ENCODE peak calls at places on chromosomes 2 and 18, in nine cellular contexts. One of them, this sample, is unnamed.
A peak's percentile ranks its signal among the peaks of the same experiment; 100 is the strongest.

GRCh38 chr2:41949541-41950439 is 98.0 kb upstream of the PKDCC start:
- DNase-seq in AG09319: no peak
- DNase-seq in fibroblast of mammary gland: no peak
- DNase-seq in Peyer's patch: no peak
- DNase-seq in cardiac fibroblast: no peak
- DNase-seq in fibroblast of lung: no peak
- DNase-seq in AG09309: no peak
- DNase-seq in spleen: no peak
- DNase-seq in progenitor cell of endocrine pancreas: no peak
- DNase-seq in this sample: no peak

GRCh38 chr2:128326296-128326790 is 7.7 kb upstream of the HS6ST1 start:
- DNase-seq in AG09319: no peak
- DNase-seq in spleen: no peak
- DNase-seq in AG09309: no peak
- DNase-seq in fibroblast of lung: no peak
- DNase-seq in fibroblast of mammary gland: no peak
- DNase-seq in cardiac fibroblast: no peak
- DNase-seq in Peyer's patch: no peak
- DNase-seq in progenitor cell of endocrine pancreas: no peak
- DNase-seq in this sample: no peak

GRCh38 chr2:1739322-1739957 is 4.9 kb downstream of the PXDN start:
- DNase-seq in fibroblast of lung: no peak
- DNase-seq in AG09309: no peak
- DNase-seq in cardiac fibroblast: no peak
- DNase-seq in fibroblast of mammary gland: no peak
- DNase-seq in Peyer's patch: no peak
- DNase-seq in spleen: no peak
- DNase-seq in progenitor cell of endocrine pancreas: no peak
- DNase-seq in AG09319: no peak
- DNase-seq in this sample: no peak

GRCh38 chr2:128727914-128728313 is 409.2 kb upstream of the HS6ST1 start:
- DNase-seq in spleen: no peak
- DNase-seq in AG09319: peak; percentile 65
- DNase-seq in Peyer's patch: no peak
- DNase-seq in AG09309: peak; percentile 78
- DNase-seq in cardiac fibroblast: peak; percentile 92
- DNase-seq in fibroblast of mammary gland: peak; percentile 98
- DNase-seq in progenitor cell of endocrine pancreas: no peak
- DNase-seq in fibroblast of lung: peak; percentile 96
- DNase-seq in this sample: peak; percentile 93

GRCh38 chr2:8882094-8882493 is 44.7 kb upstream of the KIDINS220 start:
- DNase-seq in AG09309: no peak
- DNase-seq in AG09319: no peak
- DNase-seq in spleen: no peak
- DNase-seq in Peyer's patch: no peak
- DNase-seq in progenitor cell of endocrine pancreas: no peak
- DNase-seq in cardiac fibroblast: peak; percentile 49
- DNase-seq in fibroblast of mammary gland: peak; percentile 48
- DNase-seq in fibroblast of lung: peak; percentile 43
- DNase-seq in this sample: peak; percentile 20

GRCh38 chr2:99081886-99082285 is 59.6 kb upstream of the C2orf15 start:
- DNase-seq in progenitor cell of endocrine pancreas: no peak
- DNase-seq in Peyer's patch: no peak
- DNase-seq in cardiac fibroblast: no peak
- DNase-seq in fibroblast of lung: no peak
- DNase-seq in fibroblast of mammary gland: no peak
- DNase-seq in AG09309: no peak
- DNase-seq in spleen: no peak
- DNase-seq in AG09319: no peak
- DNase-seq in this sample: no peak

GRCh38 chr18:12659904-12660605 is 2.1 kb upstream of the SPIRE1 start:
- DNase-seq in AG09309: no peak
- DNase-seq in fibroblast of mammary gland: peak; percentile 75
- DNase-seq in spleen: no peak
- DNase-seq in fibroblast of lung: peak; percentile 80
- DNase-seq in Peyer's patch: no peak
- DNase-seq in progenitor cell of endocrine pancreas: peak; percentile 21
- DNase-seq in AG09319: peak; percentile 31
- DNase-seq in cardiac fibroblast: peak; percentile 76
- DNase-seq in this sample: peak; percentile 63

GRCh38 chr18:35347991-35348390 is 3.8 kb upstream of the ZNF24 start:
- DNase-seq in spleen: no peak
- DNase-seq in progenitor cell of endocrine pancreas: no peak
- DNase-seq in AG09309: no peak
- DNase-seq in Peyer's patch: no peak
- DNase-seq in AG09319: peak; percentile 91
- DNase-seq in fibroblast of lung: no peak
- DNase-seq in cardiac fibroblast: no peak
- DNase-seq in fibroblast of mammary gland: no peak
- DNase-seq in this sample: no peak

GRCh38 chr2:240201861-240202260 is 61.4 kb upstream of the OTOS start:
- DNase-seq in cardiac fibroblast: no peak
- DNase-seq in fibroblast of lung: no peak
- DNase-seq in spleen: peak; percentile 46
- DNase-seq in progenitor cell of endocrine pancreas: no peak
- DNase-seq in Peyer's patch: no peak
- DNase-seq in fibroblast of mammary gland: no peak
- DNase-seq in AG09319: no peak
- DNase-seq in AG09309: no peak
- DNase-seq in this sample: no peak

GRCh38 chr2:74548919-74549684 is 4.6 kb downstream of the LOXL3 start:
- DNase-seq in fibroblast of lung: no peak
- DNase-seq in cardiac fibroblast: peak; percentile 60
- DNase-seq in AG09319: no peak
- DNase-seq in Peyer's patch: peak; percentile 81
- DNase-seq in fibroblast of mammary gland: peak; percentile 62
- DNase-seq in spleen: peak; percentile 84
- DNase-seq in AG09309: no peak
- DNase-seq in progenitor cell of endocrine pancreas: peak; percentile 55
- DNase-seq in this sample: peak; percentile 40
- TF ChIP-seq CTCF in fibroblast of lung: no peak
- TF ChIP-seq CTCF in cardiac fibroblast: no peak
- TF ChIP-seq CTCF in AG09319: no peak
- TF ChIP-seq CTCF in Peyer's patch: no peak
- TF ChIP-seq CTCF in fibroblast of mammary gland: no peak
- TF ChIP-seq CTCF in spleen: no peak
- TF ChIP-seq CTCF in AG09309: no peak
- TF ChIP-seq CTCF in progenitor cell of endocrine pancreas: no peak
- TF ChIP-seq CTCF in this sample: no peak

GRCh38 chr2:118044849-118045248 is 31.0 kb upstream of the CCDC93 start:
- DNase-seq in cardiac fibroblast: no peak
- DNase-seq in spleen: no peak
- DNase-seq in fibroblast of lung: no peak
- DNase-seq in AG09319: no peak
- DNase-seq in fibroblast of mammary gland: no peak
- DNase-seq in AG09309: no peak
- DNase-seq in Peyer's patch: no peak
- DNase-seq in progenitor cell of endocrine pancreas: no peak
- DNase-seq in this sample: no peak

GRCh38 chr2:118049140-118050128 is 35.6 kb upstream of the CCDC93 start:
- DNase-seq in fibroblast of mammary gland: no peak
- DNase-seq in fibroblast of lung: no peak
- DNase-seq in progenitor cell of endocrine pancreas: no peak
- DNase-seq in AG09309: no peak
- DNase-seq in spleen: no peak
- DNase-seq in AG09319: no peak
- DNase-seq in Peyer's patch: no peak
- DNase-seq in cardiac fibroblast: no peak
- DNase-seq in this sample: no peak

GRCh38 chr2:118048396-118048795 is 34.5 kb upstream of the CCDC93 start:
- DNase-seq in AG09319: no peak
- DNase-seq in cardiac fibroblast: no peak
- DNase-seq in fibroblast of lung: no peak
- DNase-seq in spleen: no peak
- DNase-seq in progenitor cell of endocrine pancreas: no peak
- DNase-seq in Peyer's patch: no peak
- DNase-seq in AG09309: no peak
- DNase-seq in fibroblast of mammary gland: peak; percentile 37
- DNase-seq in this sample: peak; percentile 26

GRCh38 chr2:118046628-118047210 is 32.8 kb upstream of the CCDC93 start:
- DNase-seq in fibroblast of mammary gland: peak; percentile 67
- DNase-seq in Peyer's patch: no peak
- DNase-seq in cardiac fibroblast: peak; percentile 68
- DNase-seq in fibroblast of lung: peak; percentile 67
- DNase-seq in progenitor cell of endocrine pancreas: no peak
- DNase-seq in AG09309: no peak
- DNase-seq in AG09319: no peak
- DNase-seq in spleen: no peak
- DNase-seq in this sample: peak; percentile 55

GRCh38 chr2:118047273-118047898 is 33.5 kb upstream of the CCDC93 start:
- DNase-seq in AG09309: no peak
- DNase-seq in cardiac fibroblast: peak; percentile 62
- DNase-seq in fibroblast of lung: peak; percentile 47
- DNase-seq in AG09319: no peak
- DNase-seq in spleen: no peak
- DNase-seq in Peyer's patch: no peak
- DNase-seq in fibroblast of mammary gland: peak; percentile 77
- DNase-seq in progenitor cell of endocrine pancreas: no peak
- DNase-seq in this sample: peak; percentile 55
- TF ChIP-seq CTCF in AG09309: no peak
- TF ChIP-seq CTCF in cardiac fibroblast: no peak
- TF ChIP-seq CTCF in fibroblast of lung: no peak
- TF ChIP-seq CTCF in AG09319: no peak
- TF ChIP-seq CTCF in spleen: no peak
- TF ChIP-seq CTCF in Peyer's patch: no peak
- TF ChIP-seq CTCF in fibroblast of mammary gland: no peak
- TF ChIP-seq CTCF in progenitor cell of endocrine pancreas: no peak
- TF ChIP-seq CTCF in this sample: no peak

GRCh38 chr18:8703181-8703638 is 2.1 kb upstream of the MTCL1 start:
- DNase-seq in Peyer's patch: no peak
- DNase-seq in cardiac fibroblast: no peak
- DNase-seq in progenitor cell of endocrine pancreas: no peak
- DNase-seq in fibroblast of mammary gland: no peak
- DNase-seq in spleen: no peak
- DNase-seq in fibroblast of lung: no peak
- DNase-seq in AG09319: no peak
- DNase-seq in AG09309: no peak
- DNase-seq in this sample: no peak

GRCh38 chr18:8705941-8706544 is 687 bp downstream of the MTCL1 start:
- DNase-seq in spleen: peak; percentile 85
- DNase-seq in Peyer's patch: peak; percentile 56
- DNase-seq in AG09319: no peak
- DNase-seq in fibroblast of lung: no peak
- DNase-seq in AG09309: no peak
- DNase-seq in fibroblast of mammary gland: no peak
- DNase-seq in cardiac fibroblast: no peak
- DNase-seq in progenitor cell of endocrine pancreas: no peak
- DNase-seq in this sample: no peak

GRCh38 chr18:8703781-8704301 is 1.5 kb upstream of the MTCL1 start:
- DNase-seq in spleen: peak; percentile 77
- DNase-seq in progenitor cell of endocrine pancreas: no peak
- DNase-seq in AG09309: no peak
- DNase-seq in cardiac fibroblast: no peak
- DNase-seq in Peyer's patch: no peak
- DNase-seq in AG09319: no peak
- DNase-seq in fibroblast of lung: no peak
- DNase-seq in fibroblast of mammary gland: no peak
- DNase-seq in this sample: no peak

GRCh38 chr18:8705280-8705940 is at the start of gene MTCL1:
- DNase-seq in Peyer's patch: peak; percentile 67
- DNase-seq in fibroblast of mammary gland: peak; percentile 29
- DNase-seq in cardiac fibroblast: peak; percentile 67
- DNase-seq in fibroblast of lung: peak; percentile 39
- DNase-seq in AG09319: no peak
- DNase-seq in progenitor cell of endocrine pancreas: peak; percentile 37
- DNase-seq in spleen: peak; percentile 87
- DNase-seq in AG09309: no peak
- DNase-seq in this sample: peak; percentile 61

DNA sequence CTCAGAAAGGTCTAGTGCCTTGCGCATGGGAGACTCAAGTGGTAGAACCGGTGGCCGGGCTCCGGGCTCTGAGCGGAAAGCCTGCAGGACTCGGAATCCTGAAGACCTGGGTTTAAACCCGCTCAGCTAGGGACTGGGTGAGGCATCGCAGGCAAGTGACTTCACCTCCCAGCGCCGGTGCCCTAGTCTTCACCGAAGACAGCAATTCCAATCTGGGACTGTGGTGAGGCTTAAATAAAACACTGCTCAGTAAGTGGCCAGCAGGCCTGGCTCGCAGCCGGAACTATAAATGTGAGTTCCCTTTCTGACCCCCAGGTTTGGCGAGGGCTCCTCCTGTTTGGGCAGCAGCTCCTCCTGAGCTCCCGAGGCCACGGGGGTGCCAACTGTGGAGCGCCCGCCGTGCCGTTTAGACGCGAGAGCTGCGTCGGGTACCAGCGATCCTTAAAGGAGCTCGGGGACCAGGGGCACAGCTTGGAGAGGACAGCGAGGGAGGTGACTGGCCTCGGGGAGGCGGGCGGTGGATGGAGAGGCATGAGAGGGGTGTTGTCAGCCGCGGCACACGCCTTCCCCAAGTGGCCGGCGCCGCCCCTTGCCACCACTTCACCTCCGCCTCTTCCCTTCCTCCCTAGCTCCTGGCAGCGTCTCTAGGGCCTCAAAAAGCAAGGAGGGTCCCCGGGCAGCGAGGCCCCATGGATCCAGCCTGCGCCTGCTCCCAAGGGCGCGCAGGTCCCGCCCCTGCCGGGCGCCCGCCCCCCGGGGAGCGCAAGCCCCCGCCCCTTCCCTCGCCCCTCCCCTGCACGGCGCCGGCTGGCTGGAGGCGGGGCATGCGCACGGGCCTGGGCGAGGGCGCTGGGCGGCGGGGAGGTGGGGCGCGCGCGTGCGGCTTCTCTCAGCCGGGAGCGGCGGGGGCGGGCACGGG is 736 bp upstream of the MTCL1 start:
- DNase-seq in progenitor cell of endocrine pancreas: peak; percentile 84
- DNase-seq in AG09309: peak; percentile 62
- DNase-seq in spleen: peak; percentile 96
- DNase-seq in Peyer's patch: peak; percentile 91
- DNase-seq in fibroblast of mammary gland: peak; percentile 74
- DNase-seq in cardiac fibroblast: peak; percentile 95
- DNase-seq in AG09319: peak; percentile 87
- DNase-seq in fibroblast of lung: peak; percentile 90
- DNase-seq in this sample: peak; percentile 98
- TF ChIP-seq CTCF in progenitor cell of endocrine pancreas: no peak
- TF ChIP-seq CTCF in AG09309: no peak
- TF ChIP-seq CTCF in spleen: no peak
- TF ChIP-seq CTCF in Peyer's patch: no peak
- TF ChIP-seq CTCF in fibroblast of mammary gland: no peak
- TF ChIP-seq CTCF in cardiac fibroblast: no peak
- TF ChIP-seq CTCF in AG09319: no peak
- TF ChIP-seq CTCF in fibroblast of lung: no peak
- TF ChIP-seq CTCF in this sample: no peak

GRCh38 chr2:132741754-132742153 is 71.7 kb upstream of the LYPD1 start:
- DNase-seq in fibroblast of lung: no peak
- DNase-seq in AG09319: no peak
- DNase-seq in AG09309: no peak
- DNase-seq in fibroblast of mammary gland: no peak
- DNase-seq in Peyer's patch: no peak
- DNase-seq in spleen: no peak
- DNase-seq in cardiac fibroblast: no peak
- DNase-seq in progenitor cell of endocrine pancreas: no peak
- DNase-seq in this sample: no peak

GRCh38 chr2:132752421-132753206 is 82.6 kb upstream of the LYPD1 start:
- DNase-seq in spleen: no peak
- DNase-seq in cardiac fibroblast: no peak
- DNase-seq in fibroblast of mammary gland: no peak
- DNase-seq in AG09309: no peak
- DNase-seq in fibroblast of lung: no peak
- DNase-seq in progenitor cell of endocrine pancreas: no peak
- DNase-seq in AG09319: no peak
- DNase-seq in Peyer's patch: no peak
- DNase-seq in this sample: no peak

GRCh38 chr2:132751838-132752237 is 81.8 kb upstream of the LYPD1 start:
- DNase-seq in Peyer's patch: no peak
- DNase-seq in AG09319: no peak
- DNase-seq in spleen: no peak
- DNase-seq in fibroblast of lung: no peak
- DNase-seq in fibroblast of mammary gland: no peak
- DNase-seq in AG09309: no peak
- DNase-seq in progenitor cell of endocrine pancreas: no peak
- DNase-seq in cardiac fibroblast: no peak
- DNase-seq in this sample: no peak

GRCh38 chr2:132747046-132747445 is 77.0 kb upstream of the LYPD1 start:
- DNase-seq in progenitor cell of endocrine pancreas: no peak
- DNase-seq in cardiac fibroblast: no peak
- DNase-seq in fibroblast of mammary gland: no peak
- DNase-seq in AG09319: no peak
- DNase-seq in AG09309: no peak
- DNase-seq in spleen: no peak
- DNase-seq in Peyer's patch: no peak
- DNase-seq in fibroblast of lung: no peak
- DNase-seq in this sample: no peak
- TF ChIP-seq CTCF in progenitor cell of endocrine pancreas: no peak
- TF ChIP-seq CTCF in cardiac fibroblast: no peak
- TF ChIP-seq CTCF in fibroblast of mammary gland: no peak
- TF ChIP-seq CTCF in AG09319: no peak
- TF ChIP-seq CTCF in AG09309: no peak
- TF ChIP-seq CTCF in spleen: no peak
- TF ChIP-seq CTCF in Peyer's patch: no peak
- TF ChIP-seq CTCF in fibroblast of lung: no peak
- TF ChIP-seq CTCF in this sample: no peak